ENCODE peak calls at places on chromosome 13, in nine cellular contexts. I is psoas muscle, B is body of pancreas, H is fibroblast of lung, Z is adrenal gland, C is sigmoid colon, K is dorsolateral prefrontal cortex, V is hepatocyte, E is osteoblast. X is an unnamed sample.

GRCh38 chr13:22717036-22717435 is 463.7 kb upstream of the SGCG start:
- DNase-seq in I (no peak), B (no peak), H (no peak), Z (no peak), C (no peak), K (peak; percentile 68), V (no peak), E (no peak), X (no peak)

GRCh38 chr13:99828114-99828513 is 143.5 kb downstream of the ZIC5 start:
- DNase-seq in I (no peak), B (no peak), H (no peak), Z (no peak), C (no peak), K (no peak), V (no peak), E (no peak), X (no peak)

GRCh38 chr13:60454425-60454824 is 57.4 kb downstream of the TDRD3 start:
- DNase-seq in I (no peak), B (no peak), H (no peak), Z (no peak), C (no peak), K (no peak), V (no peak), E (no peak), X (no peak)

GRCh38 chr13:41905600-41906254 is 55.2 kb downstream of the VWA8 start:
- DNase-seq in I (no peak), B (no peak), H (peak; percentile 36), Z (no peak), C (no peak), K (no peak), V (peak; percentile 18), E (peak; percentile 76), X (peak; percentile 48)

GRCh38 chr13:63408227-63409202 is 1992.9 kb upstream of the PCDH20 start:
- DNase-seq in I (no peak), B (no peak), H (peak; percentile 38), Z (no peak), C (no peak), K (no peak), V (no peak), E (no peak), X (peak; percentile 56)

GRCh38 chr13:45863716-45864590 is 12.4 kb upstream of the SIAH3 start:
- DNase-seq in I (no peak), B (no peak), H (no peak), Z (no peak), C (no peak), K (no peak), V (no peak), E (no peak), X (no peak)

GRCh38 chr13:35144496-35144895 is 202.4 kb downstream of the NBEA start:
- DNase-seq in I (no peak), B (no peak), H (peak; percentile 21), Z (no peak), C (no peak), K (no peak), V (no peak), E (peak; percentile 29), X (no peak)

GRCh38 chr13:65856464-65856863 is 1373.7 kb downstream of the PCDH9 start:
- DNase-seq in I (no peak), B (no peak), H (peak; percentile 58), Z (no peak), C (no peak), K (no peak), V (peak; percentile 5), E (peak; percentile 83), X (no peak)

GRCh38 chr13:35471466-35472307 is 4.8 kb downstream of the MAB21L1 start:
- DNase-seq in I (no peak), B (no peak), H (no peak), Z (no peak), C (no peak), K (no peak), V (peak; percentile 16), E (peak; percentile 63), X (no peak)

GRCh38 chr13:110361365-110361911 is 54.4 kb downstream of the COL4A2 start:
- DNase-seq in I (peak; percentile 66), B (peak; percentile 27), H (peak; percentile 66), Z (no peak), C (peak; percentile 90), K (no peak), V (no peak), E (peak; percentile 95), X (no peak)

GRCh38 chr13:27176772-27177171 is 5.2 kb upstream of the USP12 start:
- DNase-seq in I (no peak), B (no peak), H (no peak), Z (no peak), C (no peak), K (no peak), V (no peak), E (no peak), X (no peak)

GRCh38 chr13:27174766-27175455 is 3.3 kb upstream of the USP12 start:
- DNase-seq in I (no peak), B (no peak), H (no peak), Z (no peak), C (no peak), K (no peak), V (no peak), E (peak; percentile 69), X (peak; percentile 27)

GRCh38 chr13:27182054-27182453 is 10.4 kb upstream of the USP12 start:
- DNase-seq in I (no peak), B (no peak), H (no peak), Z (no peak), C (no peak), K (no peak), V (no peak), E (no peak), X (no peak)

GRCh38 chr13:27182844-27183497 is 11.4 kb upstream of the USP12 start:
- DNase-seq in I (peak; percentile 69), B (peak; percentile 62), H (peak; percentile 94), Z (peak; percentile 87), C (peak; percentile 71), K (no peak), V (peak; percentile 52), E (peak; percentile 94), X (no peak)

GRCh38 chr13:27177852-27178251 is 6.2 kb upstream of the USP12 start:
- DNase-seq in I (no peak), B (no peak), H (no peak), Z (no peak), C (no peak), K (no peak), V (no peak), E (peak; percentile 32), X (no peak)
- TF ChIP-seq CTCF in I (no peak), B (no peak), H (no peak), Z (no peak), C (no peak), K (no peak), V (no peak), E (no peak), X (no peak)

GRCh38 chr13:33279898-33280549 is 5.5 kb downstream of the STARD13 start:
- DNase-seq in I (no peak), B (no peak), H (peak; percentile 86), Z (no peak), C (no peak), K (no peak), V (peak; percentile 50), E (peak; percentile 21), X (no peak)
- H3K27ac ChIP-seq in I (peak overlapping the region; percentile 80), B (peak overlapping the region; percentile 10), H (peak overlapping the region; percentile 70), Z (peak overlapping the region; percentile 49), C (peak overlapping the region; percentile 59), K (peak overlapping the region; percentile 57), V (peak overlapping the region; percentile 58), E (peak overlapping the region; percentile 99), X (peak overlapping the region; percentile 77)

GRCh38 chr13:112785419-112785856 is 95.6 kb downstream of the ATP11A start:
- DNase-seq in I (no peak), B (no peak), H (no peak), Z (no peak), C (no peak), K (no peak), V (no peak), E (peak; percentile 76), X (no peak)
- TF ChIP-seq CTCF in I (no peak), B (no peak), H (no peak), Z (no peak), C (no peak), K (no peak), V (no peak), E (no peak), X (no peak)

GRCh38 chr13:76293751-76294150 is 592.5 kb downstream of the KCTD12 start:
- DNase-seq in I (no peak), B (no peak), H (peak; percentile 8), Z (no peak), C (no peak), K (no peak), V (no peak), E (peak; percentile 36), X (no peak)
- H3K27ac ChIP-seq in I (no peak overlapping the region), B (no peak overlapping the region), H (no peak overlapping the region), Z (no peak overlapping the region), C (no peak overlapping the region), K (no peak overlapping the region), V (no peak overlapping the region), E (peak overlapping the region; percentile 77), X (no peak overlapping the region)

DNA sequence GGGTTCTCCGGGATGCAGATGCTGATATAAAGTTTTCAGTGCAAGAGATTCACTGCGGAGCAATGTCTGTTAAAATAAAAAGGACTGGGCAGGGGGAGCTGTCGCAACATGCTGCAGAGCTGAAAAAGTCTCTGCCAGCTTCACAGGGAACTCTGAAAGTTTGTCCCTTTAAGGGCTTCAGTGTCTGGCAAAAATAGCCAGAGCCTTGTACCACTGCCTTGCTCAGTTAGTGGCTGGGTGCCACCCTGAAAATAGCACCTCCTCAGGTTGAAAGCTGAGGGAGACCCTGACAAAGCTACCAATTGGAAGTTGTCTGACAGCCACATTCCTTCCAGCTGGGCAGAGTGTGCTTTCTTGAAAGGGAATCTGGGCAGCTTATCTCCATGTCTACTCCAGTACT is 3.0 kb upstream of the NDFIP2 start:
- DNase-seq in I (peak; percentile 19), B (peak; percentile 15), H (no peak), Z (no peak), C (no peak), K (peak; percentile 53), V (no peak), E (no peak), X (no peak)
- TF ChIP-seq CTCF in I (no peak), B (no peak), H (no peak), Z (no peak), C (no peak), K (peak; percentile 27), V (no peak), E (no peak), X (no peak)